ENCODE peak calls at places on chromosomes 6 and 20, in eight cellular contexts. Z is HEK293T; C is AG04450; S is tibial artery; P is naive thymus-derived CD4-positive, alpha-beta T cell; W is Ammon's horn; J is NCI-H748 treated with DMSO at 0.1 percent for 48 hours; V is SK-N-MC. I is an unnamed sample.

GRCh38 chr6:35919085-35919826 is 1.6 kb downstream of the SRPK1 start:
- DNase-seq in C (no peak), W (no peak), P (peak; percentile 12), Z (no peak), V (no peak), J (peak; percentile 29), S (no peak), I (peak; percentile 68)

GRCh38 chr6:28531479-28532128 is 5.9 kb downstream of the GPX5 start:
- DNase-seq in Z (no peak), C (no peak), J (no peak), W (no peak), P (no peak), V (no peak), S (no peak), I (no peak)

GRCh38 chr20:22404609-22405170 is 179.7 kb downstream of the FOXA2 start:
- DNase-seq in J (no peak), Z (no peak), S (no peak), W (no peak), V (no peak), C (no peak), P (no peak), I (no peak)

GRCh38 chr20:1328680-1329330 is at the start of gene SDCBP2:
- DNase-seq in V (no peak), J (no peak), P (no peak), W (no peak), C (no peak), S (no peak), Z (no peak), I (peak; percentile 79)

GRCh38 chr20:51001697-51002265 is 21.1 kb downstream of the KCNG1 start:
- DNase-seq in V (no peak), J (no peak), W (no peak), S (no peak), P (no peak), C (no peak), Z (no peak), I (no peak)

GRCh38 chr6:168990352-168990751 is 263.3 kb downstream of the THBS2 start:
- DNase-seq in J (no peak), V (no peak), W (no peak), C (no peak), Z (no peak), S (no peak), P (no peak), I (no peak)

GRCh38 chr20:39242614-39243013 is 280.5 kb downstream of the DHX35 start:
- DNase-seq in P (no peak), Z (no peak), W (no peak), C (no peak), V (no peak), J (no peak), S (no peak), I (no peak)

GRCh38 chr20:13858496-13859270 is 73.9 kb downstream of the NDUFAF5 start:
- DNase-seq in W (no peak), V (no peak), S (no peak), Z (no peak), C (no peak), P (no peak), J (no peak), I (peak; percentile 31)

GRCh38 chr20:330233-331149 is 5.1 kb downstream of the SOX12 start:
- DNase-seq in W (peak; percentile 75), S (no peak), J (peak; percentile 47), Z (peak; percentile 68), C (no peak), P (peak; percentile 69), V (no peak), I (peak; percentile 50)

GRCh38 chr20:21106171-21106694 is at the start of gene LINC00237:
- DNase-seq in J (no peak), Z (no peak), V (no peak), W (no peak), S (no peak), C (no peak), P (no peak), I (no peak)

GRCh38 chr20:49118307-49118706 is 69.8 kb downstream of the STAU1 start:
- DNase-seq in Z (no peak), S (no peak), C (no peak), W (no peak), V (no peak), J (no peak), P (no peak), I (no peak)

GRCh38 chr6:9204171-9204570 is 768.8 kb upstream of the SLC35B3 start:
- DNase-seq in S (no peak), C (peak; percentile 13), V (no peak), J (no peak), Z (no peak), W (no peak), P (no peak), I (peak; percentile 75)

GRCh38 chr6:107991061-107991460 is 33.1 kb upstream of the SEC63 start:
- DNase-seq in Z (no peak), J (no peak), P (no peak), C (no peak), S (no peak), V (no peak), W (no peak), I (peak; percentile 69)

GRCh38 chr20:35012227-35013069 is 56.8 kb downstream of the MYH7B start:
- DNase-seq in W (no peak), P (no peak), V (no peak), Z (no peak), C (no peak), S (peak; percentile 20), J (no peak), I (no peak)

I was measured in mammary epithelial cell.